ENCODE peak calls at places on chromosome 2, in eight cellular contexts. Y is hepatic stellate cell; V is upper lobe of right lung; T is amniotic stem cell; L is activated CD8-positive, alpha-beta T cell treated with anti-CD3 and anti-CD28 coated beads for 36 hours; Q is endothelial cell of umbilical vein; O is activated T-cell treated with anti-CD3 and anti-CD28 coated beads, Interleukin-2, amount 50 U/mL, for 72 hours; N is cortex of kidney. R is an unnamed sample.

GRCh38 chr2:234686088-234686890 is 189.4 kb upstream of the ARL4C start:
- DNase-seq in Y (no peak), V (no peak), T (no peak), L (no peak), Q (peak), O (no peak), N (no peak), R (peak)

GRCh38 chr2:232925153-232925768 is 55.2 kb downstream of the SNORC start:
- DNase-seq in Y (no peak), V (no peak), T (no peak), L (no peak), Q (no peak), O (no peak), N (no peak), R (no peak)

GRCh38 chr2:127516031-127516430 is 10.3 kb downstream of the IWS1 start:
- DNase-seq in Y (peak), V (peak), T (no peak), L (no peak), Q (no peak), O (no peak), N (no peak), R (no peak)

GRCh38 chr2:113896791-113897190 is 6.9 kb downstream of the ACTR3 start:
- DNase-seq in Y (peak), V (no peak), T (no peak), L (no peak), Q (peak), O (no peak), N (no peak), R (no peak)

GRCh38 chr2:149924028-149924427 is 336.5 kb upstream of the MMADHC start:
- DNase-seq in Y (peak), V (no peak), T (no peak), L (no peak), Q (no peak), O (no peak), N (no peak), R (no peak)

GRCh38 chr2:23566236-23567142 is 181.5 kb downstream of the KLHL29 start:
- DNase-seq in Y (peak), V (no peak), T (no peak), L (peak), Q (peak), O (peak), N (no peak), R (peak)

GRCh38 chr2:189648846-189649529 is 12.3 kb upstream of the ASNSD1 start:
- DNase-seq in Y (no peak), V (no peak), T (no peak), L (no peak), Q (no peak), O (no peak), N (no peak), R (no peak)

GRCh38 chr2:101111917-101112771 is 39.0 kb downstream of the TBC1D8 start:
- DNase-seq in Y (peak), V (no peak), T (no peak), L (no peak), Q (no peak), O (no peak), N (no peak), R (peak)

GRCh38 chr2:8520791-8521344 is 161.0 kb upstream of the ID2 start:
- DNase-seq in Y (no peak), V (no peak), T (no peak), L (peak), Q (no peak), O (peak), N (no peak), R (no peak)

GRCh38 chr2:150188177-150188576 is 299.3 kb downstream of the RND3 start:
- DNase-seq in Y (no peak), V (no peak), T (no peak), L (no peak), Q (peak), O (no peak), N (no peak), R (peak)

GRCh38 chr2:141062443-141062842 is 1068.4 kb downstream of the LRP1B start:
- DNase-seq in Y (no peak), V (no peak), T (no peak), L (no peak), Q (no peak), O (no peak), N (no peak), R (no peak)

GRCh38 chr2:241074901-241075540 is 27.1 kb downstream of the MTERF4 start:
- DNase-seq in Y (no peak), V (no peak), T (no peak), L (no peak), Q (no peak), O (no peak), N (no peak), R (no peak)

GRCh38 chr2:215970425-215970824 is 42.9 kb downstream of the MREG start:
- DNase-seq in Y (no peak), V (no peak), T (no peak), L (peak), Q (no peak), O (peak), N (no peak), R (no peak)

GRCh38 chr2:65537651-65538385 is 105.4 kb upstream of the SPRED2 start:
- DNase-seq in Y (no peak), V (no peak), T (no peak), L (no peak), Q (no peak), O (no peak), N (no peak), R (no peak)

GRCh38 chr2:11631462-11631861 is 38.5 kb downstream of the NTSR2 start:
- DNase-seq in Y (no peak), V (no peak), T (no peak), L (no peak), Q (no peak), O (no peak), N (no peak), R (no peak)

GRCh38 chr2:153819501-153819900 is 52.2 kb upstream of the GALNT13 start:
- DNase-seq in Y (no peak), V (no peak), T (no peak), L (no peak), Q (no peak), O (no peak), N (no peak), R (no peak)

GRCh38 chr2:43642363-43642762 is 5.3 kb downstream of the PLEKHH2 start:
- DNase-seq in Y (no peak), V (no peak), T (no peak), L (no peak), Q (no peak), O (no peak), N (no peak), R (no peak)

GRCh38 chr2:233371608-233372007 is 17.3 kb downstream of the DGKD start:
- DNase-seq in Y (no peak), V (no peak), T (no peak), L (no peak), Q (no peak), O (no peak), N (no peak), R (no peak)

GRCh38 chr2:151239624-151240023 is 22.0 kb downstream of the RBM43 start:
- DNase-seq in Y (no peak), V (no peak), T (no peak), L (no peak), Q (no peak), O (no peak), N (no peak), R (no peak)

GRCh38 chr2:167140767-167141166 is 252.5 kb downstream of the XIRP2 start:
- DNase-seq in Y (peak), V (no peak), T (peak), L (no peak), Q (peak), O (no peak), N (no peak), R (peak)

GRCh38 chr2:55097462-55098410 is 47.5 kb upstream of the RTN4 start:
- DNase-seq in Y (no peak), V (no peak), T (no peak), L (no peak), Q (peak), O (no peak), N (no peak), R (no peak)

GRCh38 chr2:23497063-23497462 is 112.1 kb downstream of the KLHL29 start:
- DNase-seq in Y (no peak), V (no peak), T (no peak), L (peak), Q (peak), O (peak), N (no peak), R (peak)

GRCh38 chr2:66874411-66874810 is 439.5 kb downstream of the MEIS1 start:
- DNase-seq in Y (no peak), V (no peak), T (no peak), L (no peak), Q (no peak), O (no peak), N (no peak), R (no peak)

GRCh38 chr2:200863655-200864205 is 728 bp downstream of the CLK1 start:
- DNase-seq in Y (no peak), V (no peak), T (no peak), L (peak), Q (no peak), O (peak), N (no peak), R (no peak)

GRCh38 chr2:85917887-85918795 is 29.4 kb upstream of the ST3GAL5 start:
- DNase-seq in Y (no peak), V (no peak), T (no peak), L (no peak), Q (no peak), O (no peak), N (no peak), R (no peak)

GRCh38 chr2:36707050-36707449 is 10.5 kb downstream of the VIT start:
- DNase-seq in Y (peak), V (no peak), T (peak), L (no peak), Q (no peak), O (no peak), N (no peak), R (peak)

GRCh38 chr2:237732790-237733349 is 65.7 kb upstream of the RBM44 start:
- DNase-seq in Y (no peak), V (no peak), T (no peak), L (peak), Q (peak), O (peak), N (no peak), R (peak)

GRCh38 chr2:172299741-172300140 is 127.6 kb upstream of the ITGA6 start:
- DNase-seq in Y (peak), V (no peak), T (no peak), L (no peak), Q (peak), O (no peak), N (no peak), R (no peak)

GRCh38 chr2:95277246-95277906 is 3.1 kb downstream of the PROM2 start:
- DNase-seq in Y (no peak), V (peak), T (no peak), L (no peak), Q (no peak), O (no peak), N (no peak), R (no peak)

GRCh38 chr2:214648520-214648919 is 161.0 kb downstream of the BARD1 start:
- DNase-seq in Y (no peak), V (no peak), T (no peak), L (peak), Q (no peak), O (no peak), N (no peak), R (no peak)

R was measured in lung microvascular endothelial cell.